ENCODE peak calls at places on chromosomes 2 and 18, in five cellular contexts. One of them, this sample, is unnamed.
A peak's percentile ranks its signal among the peaks of the same experiment; 100 is the strongest.

GRCh38 chr2:153509133-153509532 is 30.6 kb upstream of the RPRM start:
- DNase-seq in sigmoid colon: no peak
- DNase-seq in fibroblast of lung: no peak
- DNase-seq in PC-3: no peak
- DNase-seq in CD8-positive, alpha-beta T cell: no peak
- DNase-seq in this sample: no peak

GRCh38 chr2:8502316-8502715 is 179.5 kb upstream of the ID2 start:
- DNase-seq in sigmoid colon: peak; percentile 56
- DNase-seq in fibroblast of lung: no peak
- DNase-seq in PC-3: peak; percentile 16
- DNase-seq in CD8-positive, alpha-beta T cell: no peak
- DNase-seq in this sample: no peak

GRCh38 chr2:199955007-199955338 is 318 bp downstream of the TYW5 start:
- DNase-seq in sigmoid colon: no peak
- DNase-seq in fibroblast of lung: no peak
- DNase-seq in PC-3: peak; percentile 59
- DNase-seq in CD8-positive, alpha-beta T cell: no peak
- DNase-seq in this sample: no peak

GRCh38 chr2:128172191-128172590 is 81.2 kb downstream of the UGGT1 start:
- DNase-seq in sigmoid colon: no peak
- DNase-seq in fibroblast of lung: peak; percentile 23
- DNase-seq in PC-3: peak; percentile 30
- DNase-seq in CD8-positive, alpha-beta T cell: no peak
- DNase-seq in this sample: no peak

GRCh38 chr2:159290289-159290907 is 3.9 kb upstream of the WDSUB1 start:
- DNase-seq in sigmoid colon: no peak
- DNase-seq in fibroblast of lung: peak; percentile 98
- DNase-seq in PC-3: peak; percentile 61
- DNase-seq in CD8-positive, alpha-beta T cell: no peak
- DNase-seq in this sample: peak; percentile 62

GRCh38 chr2:235749121-235749780 is 255.4 kb downstream of the AGAP1 start:
- DNase-seq in sigmoid colon: no peak
- DNase-seq in fibroblast of lung: peak; percentile 51
- DNase-seq in PC-3: no peak
- DNase-seq in CD8-positive, alpha-beta T cell: no peak
- DNase-seq in this sample: peak; percentile 48

GRCh38 chr2:175064797-175065196 is 59.6 kb upstream of the CHN1 start:
- DNase-seq in sigmoid colon: no peak
- DNase-seq in fibroblast of lung: no peak
- DNase-seq in PC-3: no peak
- DNase-seq in CD8-positive, alpha-beta T cell: no peak
- DNase-seq in this sample: no peak

GRCh38 chr2:191661099-191661681 is 16.7 kb upstream of the NABP1 start:
- DNase-seq in sigmoid colon: no peak
- DNase-seq in fibroblast of lung: no peak
- DNase-seq in PC-3: no peak
- DNase-seq in CD8-positive, alpha-beta T cell: no peak
- DNase-seq in this sample: no peak

GRCh38 chr2:152962446-152962845 is 244.0 kb downstream of the ARL6IP6 start:
- DNase-seq in sigmoid colon: no peak
- DNase-seq in fibroblast of lung: no peak
- DNase-seq in PC-3: peak; percentile 12
- DNase-seq in CD8-positive, alpha-beta T cell: no peak
- DNase-seq in this sample: no peak

GRCh38 chr18:48993586-48993985 is 42.8 kb upstream of the SMAD7 start:
- DNase-seq in sigmoid colon: no peak
- DNase-seq in fibroblast of lung: no peak
- DNase-seq in PC-3: peak; percentile 13
- DNase-seq in CD8-positive, alpha-beta T cell: no peak
- DNase-seq in this sample: no peak

GRCh38 chr18:42675810-42676209 is 439.7 kb downstream of the RIT2 start:
- DNase-seq in sigmoid colon: no peak
- DNase-seq in fibroblast of lung: no peak
- DNase-seq in PC-3: no peak
- DNase-seq in CD8-positive, alpha-beta T cell: no peak
- DNase-seq in this sample: no peak

GRCh38 chr2:240245706-240246105 is 105.2 kb upstream of the OTOS start:
- DNase-seq in sigmoid colon: peak; percentile 69
- DNase-seq in fibroblast of lung: peak; percentile 72
- DNase-seq in PC-3: no peak
- DNase-seq in CD8-positive, alpha-beta T cell: no peak
- DNase-seq in this sample: no peak

GRCh38 chr2:111200333-111200879 is 79.7 kb downstream of the BCL2L11 start:
- DNase-seq in sigmoid colon: no peak
- DNase-seq in fibroblast of lung: no peak
- DNase-seq in PC-3: no peak
- DNase-seq in CD8-positive, alpha-beta T cell: no peak
- DNase-seq in this sample: no peak

GRCh38 chr2:216155954-216156353 is 46.8 kb downstream of the XRCC5 start:
- DNase-seq in sigmoid colon: no peak
- DNase-seq in fibroblast of lung: no peak
- DNase-seq in PC-3: no peak
- DNase-seq in CD8-positive, alpha-beta T cell: no peak
- DNase-seq in this sample: no peak

GRCh38 chr2:11129598-11130449 is 25.4 kb upstream of the SLC66A3 start:
- DNase-seq in sigmoid colon: no peak
- DNase-seq in fibroblast of lung: no peak
- DNase-seq in PC-3: peak; percentile 72
- DNase-seq in CD8-positive, alpha-beta T cell: peak; percentile 82
- DNase-seq in this sample: peak; percentile 57

GRCh38 chr18:13813271-13813849 is 10.6 kb upstream of the MC5R start:
- DNase-seq in sigmoid colon: no peak
- DNase-seq in fibroblast of lung: peak; percentile 62
- DNase-seq in PC-3: peak; percentile 83
- DNase-seq in CD8-positive, alpha-beta T cell: peak; percentile 63
- DNase-seq in this sample: peak; percentile 81

GRCh38 chr2:14194233-14194632 is 438.3 kb upstream of the LRATD1 start:
- DNase-seq in sigmoid colon: no peak
- DNase-seq in fibroblast of lung: no peak
- DNase-seq in PC-3: peak; percentile 13
- DNase-seq in CD8-positive, alpha-beta T cell: no peak
- DNase-seq in this sample: no peak

GRCh38 chr18:31428211-31428610 is 19.3 kb upstream of the DSG3 start:
- DNase-seq in sigmoid colon: no peak
- DNase-seq in fibroblast of lung: no peak
- DNase-seq in PC-3: no peak
- DNase-seq in CD8-positive, alpha-beta T cell: no peak
- DNase-seq in this sample: no peak

GRCh38 chr18:77102246-77103040 is 30.1 kb downstream of the MBP start:
- DNase-seq in sigmoid colon: no peak
- DNase-seq in fibroblast of lung: peak; percentile 92
- DNase-seq in PC-3: peak; percentile 46
- DNase-seq in CD8-positive, alpha-beta T cell: peak; percentile 10
- DNase-seq in this sample: no peak

GRCh38 chr2:201631041-201631440 is 12.3 kb downstream of the TMEM237 start:
- DNase-seq in sigmoid colon: no peak
- DNase-seq in fibroblast of lung: no peak
- DNase-seq in PC-3: no peak
- DNase-seq in CD8-positive, alpha-beta T cell: no peak
- DNase-seq in this sample: no peak

GRCh38 chr2:73376681-73377080 is 9.0 kb upstream of the ALMS1 start:
- DNase-seq in sigmoid colon: no peak
- DNase-seq in fibroblast of lung: no peak
- DNase-seq in PC-3: no peak
- DNase-seq in CD8-positive, alpha-beta T cell: no peak
- DNase-seq in this sample: no peak

GRCh38 chr2:219459460-219460311 is 25.0 kb downstream of the SPEG start:
- DNase-seq in sigmoid colon: peak; percentile 88
- DNase-seq in fibroblast of lung: peak; percentile 62
- DNase-seq in PC-3: peak; percentile 51
- DNase-seq in CD8-positive, alpha-beta T cell: peak; percentile 41
- DNase-seq in this sample: peak; percentile 60

GRCh38 chr2:47201224-47201623 is 46.1 kb upstream of the STPG4 start:
- DNase-seq in sigmoid colon: no peak
- DNase-seq in fibroblast of lung: peak; percentile 73
- DNase-seq in PC-3: peak; percentile 60
- DNase-seq in CD8-positive, alpha-beta T cell: no peak
- DNase-seq in this sample: no peak

GRCh38 chr2:71995067-71995665 is 152.5 kb downstream of the CYP26B1 start:
- DNase-seq in sigmoid colon: no peak
- DNase-seq in fibroblast of lung: peak; percentile 32
- DNase-seq in PC-3: peak; percentile 59
- DNase-seq in CD8-positive, alpha-beta T cell: no peak
- DNase-seq in this sample: peak; percentile 32

GRCh38 chr18:31688601-31689000 is 4.2 kb upstream of the B4GALT6 start:
- DNase-seq in sigmoid colon: no peak
- DNase-seq in fibroblast of lung: no peak
- DNase-seq in PC-3: no peak
- DNase-seq in CD8-positive, alpha-beta T cell: no peak
- DNase-seq in this sample: no peak

GRCh38 chr2:218026676-218027425 is 24.1 kb upstream of the TNS1 start:
- DNase-seq in sigmoid colon: peak; percentile 67
- DNase-seq in fibroblast of lung: no peak
- DNase-seq in PC-3: no peak
- DNase-seq in CD8-positive, alpha-beta T cell: no peak
- DNase-seq in this sample: no peak

GRCh38 chr2:141871913-141872634 is 258.7 kb downstream of the LRP1B start:
- DNase-seq in sigmoid colon: no peak
- DNase-seq in fibroblast of lung: no peak
- DNase-seq in PC-3: no peak
- DNase-seq in CD8-positive, alpha-beta T cell: no peak
- DNase-seq in this sample: no peak

GRCh38 chr2:28346587-28346986 is 46.1 kb upstream of the FOSL2 start:
- DNase-seq in sigmoid colon: peak; percentile 76
- DNase-seq in fibroblast of lung: peak; percentile 80
- DNase-seq in PC-3: no peak
- DNase-seq in CD8-positive, alpha-beta T cell: no peak
- DNase-seq in this sample: no peak

GRCh38 chr2:43349944-43350343 is 123.5 kb upstream of the ZFP36L2 start:
- DNase-seq in sigmoid colon: no peak
- DNase-seq in fibroblast of lung: peak; percentile 91
- DNase-seq in PC-3: no peak
- DNase-seq in CD8-positive, alpha-beta T cell: no peak
- DNase-seq in this sample: no peak
- H3K27ac ChIP-seq in sigmoid colon: peak overlapping the region; percentile 92
- H3K27ac ChIP-seq in fibroblast of lung: no peak overlapping the region
- H3K27ac ChIP-seq in PC-3: no peak overlapping the region
- H3K27ac ChIP-seq in CD8-positive, alpha-beta T cell: no peak overlapping the region
- H3K27ac ChIP-seq in this sample: no peak overlapping the region

GRCh38 chr2:16755377-16755776 is 89.7 kb upstream of the CYRIA start:
- DNase-seq in sigmoid colon: peak; percentile 67
- DNase-seq in fibroblast of lung: no peak
- DNase-seq in PC-3: no peak
- DNase-seq in CD8-positive, alpha-beta T cell: no peak
- DNase-seq in this sample: no peak

DNA sequence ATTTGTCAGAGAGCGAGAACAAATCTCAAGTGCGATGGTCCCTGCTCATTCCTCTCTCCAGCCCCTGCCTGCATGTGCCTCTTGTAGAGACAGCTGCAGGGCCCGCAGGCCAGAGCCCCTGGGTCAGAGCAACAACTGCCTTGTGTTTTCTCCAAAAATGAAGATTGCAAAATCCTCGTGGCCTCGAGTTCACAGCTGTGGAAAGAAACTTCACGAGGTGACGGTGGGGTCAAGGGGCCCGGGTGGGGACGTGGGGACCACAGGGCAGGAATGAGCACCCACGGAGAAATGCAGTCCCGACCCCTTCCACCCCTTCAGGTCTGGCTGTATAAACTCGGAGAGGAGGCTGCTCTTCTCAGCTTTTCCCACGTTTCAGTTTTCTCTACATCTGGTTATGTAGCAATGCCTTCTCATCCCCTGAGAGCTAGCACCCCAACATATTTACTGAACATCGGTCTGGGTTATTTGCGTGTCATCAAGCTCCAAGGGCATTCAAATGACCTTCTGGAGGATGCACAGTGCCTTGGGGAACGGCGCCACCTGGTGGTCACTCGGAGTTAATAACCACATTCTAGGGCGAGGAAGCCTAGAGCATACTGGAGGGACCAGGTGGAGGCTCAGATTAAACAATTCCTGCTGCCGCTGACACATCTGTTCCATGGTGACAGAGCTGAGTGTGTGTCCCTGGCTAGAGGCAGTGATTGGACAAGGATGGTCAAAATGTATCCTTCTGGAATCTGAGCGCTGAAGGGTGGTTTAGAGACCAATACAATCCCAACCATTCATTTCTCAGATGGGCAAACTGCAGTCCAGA is 91.4 kb upstream of the CYRIA start:
- DNase-seq in sigmoid colon: peak; percentile 89
- DNase-seq in fibroblast of lung: peak; percentile 76
- DNase-seq in PC-3: peak; percentile 62
- DNase-seq in CD8-positive, alpha-beta T cell: peak; percentile 59
- DNase-seq in this sample: peak; percentile 70
- H3K27ac ChIP-seq in sigmoid colon: no peak overlapping the region
- H3K27ac ChIP-seq in fibroblast of lung: no peak overlapping the region
- H3K27ac ChIP-seq in PC-3: no peak overlapping the region
- H3K27ac ChIP-seq in CD8-positive, alpha-beta T cell: no peak overlapping the region
- H3K27ac ChIP-seq in this sample: no peak overlapping the region

GRCh38 chr2:212957184-212957583 is 194.2 kb downstream of the IKZF2 start:
- DNase-seq in sigmoid colon: no peak
- DNase-seq in fibroblast of lung: no peak
- DNase-seq in PC-3: no peak
- DNase-seq in CD8-positive, alpha-beta T cell: no peak
- DNase-seq in this sample: no peak

GRCh38 chr2:212958757-212959295 is 192.6 kb downstream of the IKZF2 start:
- DNase-seq in sigmoid colon: no peak
- DNase-seq in fibroblast of lung: no peak
- DNase-seq in PC-3: no peak
- DNase-seq in CD8-positive, alpha-beta T cell: no peak
- DNase-seq in this sample: no peak

GRCh38 chr2:212958133-212958532 is 193.3 kb downstream of the IKZF2 start:
- DNase-seq in sigmoid colon: no peak
- DNase-seq in fibroblast of lung: no peak
- DNase-seq in PC-3: no peak
- DNase-seq in CD8-positive, alpha-beta T cell: no peak
- DNase-seq in this sample: no peak

GRCh38 chr2:212957624-212958023 is 193.8 kb downstream of the IKZF2 start:
- DNase-seq in sigmoid colon: no peak
- DNase-seq in fibroblast of lung: no peak
- DNase-seq in PC-3: no peak
- DNase-seq in CD8-positive, alpha-beta T cell: no peak
- DNase-seq in this sample: no peak

DNA sequence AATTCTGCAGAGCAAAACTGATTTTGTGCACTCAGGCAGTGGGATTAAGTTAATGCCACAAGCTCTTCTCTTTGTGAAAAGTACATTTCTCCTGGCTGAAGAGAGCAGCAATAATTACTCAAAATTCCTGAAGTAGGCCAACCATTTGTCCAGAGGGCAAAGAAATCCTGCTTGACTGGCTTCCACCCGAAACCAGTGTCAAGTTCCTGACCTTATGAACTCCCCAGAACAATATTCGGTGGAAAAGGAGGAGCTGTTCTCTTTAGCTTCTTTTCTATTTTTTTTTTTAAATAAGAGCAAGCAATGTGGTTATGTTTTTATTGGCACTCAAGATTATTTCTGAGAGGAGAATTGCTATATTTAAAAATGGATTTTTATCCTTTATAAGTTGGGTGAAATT is 194.7 kb downstream of the IKZF2 start:
- DNase-seq in sigmoid colon: no peak
- DNase-seq in fibroblast of lung: peak; percentile 15
- DNase-seq in PC-3: peak; percentile 48
- DNase-seq in CD8-positive, alpha-beta T cell: no peak
- DNase-seq in this sample: no peak
- H3K27ac ChIP-seq in sigmoid colon: no peak overlapping the region
- H3K27ac ChIP-seq in fibroblast of lung: no peak overlapping the region
- H3K27ac ChIP-seq in PC-3: no peak overlapping the region
- H3K27ac ChIP-seq in CD8-positive, alpha-beta T cell: no peak overlapping the region
- H3K27ac ChIP-seq in this sample: no peak overlapping the region

GRCh38 chr2:42844366-42844765 is 52.0 kb upstream of the HAAO start:
- DNase-seq in sigmoid colon: no peak
- DNase-seq in fibroblast of lung: no peak
- DNase-seq in PC-3: no peak
- DNase-seq in CD8-positive, alpha-beta T cell: no peak
- DNase-seq in this sample: no peak
- H3K27ac ChIP-seq in sigmoid colon: peak overlapping the region; percentile 79
- H3K27ac ChIP-seq in fibroblast of lung: peak overlapping the region; percentile 24
- H3K27ac ChIP-seq in PC-3: no peak overlapping the region
- H3K27ac ChIP-seq in CD8-positive, alpha-beta T cell: no peak overlapping the region
- H3K27ac ChIP-seq in this sample: no peak overlapping the region

GRCh38 chr2:156763174-156763573 is 327.0 kb downstream of the GPD2 start:
- DNase-seq in sigmoid colon: no peak
- DNase-seq in fibroblast of lung: no peak
- DNase-seq in PC-3: no peak
- DNase-seq in CD8-positive, alpha-beta T cell: no peak
- DNase-seq in this sample: no peak
- H3K27ac ChIP-seq in sigmoid colon: no peak overlapping the region
- H3K27ac ChIP-seq in fibroblast of lung: no peak overlapping the region
- H3K27ac ChIP-seq in PC-3: no peak overlapping the region
- H3K27ac ChIP-seq in CD8-positive, alpha-beta T cell: no peak overlapping the region
- H3K27ac ChIP-seq in this sample: no peak overlapping the region